ENCODE peak calls at places on chromosomes 3 and 15, in four cellular contexts. S is GM06990, V is astrocyte of the cerebellum, P is astrocyte. F is an unnamed sample.

GRCh38 chr3:38029400-38030125 is at the start of gene PLCD1:
- DNase-seq in P (peak), V (no peak), S (no peak), F (no peak)

GRCh38 chr3:177041021-177041729 is 156.1 kb downstream of the TBL1XR1 start:
- DNase-seq in P (peak), S (no peak), V (peak), F (peak)

GRCh38 chr15:78223396-78224023 is 10.9 kb downstream of the ACSBG1 start:
- DNase-seq in V (no peak), S (no peak), P (no peak), F (no peak)

GRCh38 chr3:105976211-105976610 is 107.4 kb upstream of the CBLB start:
- DNase-seq in P (no peak), S (no peak), V (no peak), F (no peak)

GRCh38 chr3:74603292-74603691 is 11.2 kb downstream of the CNTN3 start:
- DNase-seq in S (no peak), V (no peak), P (no peak), F (no peak)

GRCh38 chr3:45644063-45644462 is 45.1 kb upstream of the SACM1L start:
- DNase-seq in V (no peak), P (peak), S (no peak), F (no peak)

GRCh38 chr15:82530606-82531379 is 9.5 kb downstream of the RPS17 start:
- DNase-seq in P (peak), S (peak), V (no peak), F (peak)

GRCh38 chr3:142394921-142395622 is 52.8 kb downstream of the XRN1 start:
- DNase-seq in S (no peak), V (no peak), P (peak), F (no peak)

GRCh38 chr3:128634075-128634611 is 16.5 kb downstream of the RPN1 start:
- DNase-seq in S (no peak), P (no peak), V (no peak), F (no peak)

GRCh38 chr3:42772670-42773408 is at the start of gene CCDC13:
- DNase-seq in S (peak), V (peak), P (peak), F (no peak)

GRCh38 chr3:105359098-105359762 is 7.5 kb upstream of the ALCAM start:
- DNase-seq in S (peak), P (peak), V (no peak), F (no peak)

GRCh38 chr15:70867911-70868467 is 14.0 kb upstream of the LARP6 start:
- DNase-seq in P (peak), S (no peak), V (peak), F (no peak)

GRCh38 chr3:195756935-195757302 is 36.1 kb downstream of the MUC20 start:
- DNase-seq in S (no peak), P (no peak), V (no peak), F (no peak)

GRCh38 chr15:47727137-47727536 is 9.8 kb downstream of the SEMA6D start:
- DNase-seq in S (no peak), P (no peak), V (no peak), F (no peak)

GRCh38 chr15:47728886-47729285 is 11.6 kb downstream of the SEMA6D start:
- DNase-seq in V (no peak), S (no peak), P (no peak), F (no peak)

GRCh38 chr15:47727676-47728075 is 10.4 kb downstream of the SEMA6D start:
- DNase-seq in P (no peak), V (no peak), S (no peak), F (no peak)

GRCh38 chr15:47725924-47726323 is 8.6 kb downstream of the SEMA6D start:
- DNase-seq in V (no peak), S (no peak), P (no peak), F (no peak)

GRCh38 chr15:47726399-47726823 is 9.1 kb downstream of the SEMA6D start:
- DNase-seq in S (no peak), V (no peak), P (no peak), F (no peak)
- H3K4me3 ChIP-seq in S (no peak), V (no peak), P (no peak), F (no peak)

GRCh38 chr3:188283347-188283746 is 129.4 kb downstream of the LPP start:
- DNase-seq in S (no peak), P (no peak), V (no peak), F (no peak)
- TF ChIP-seq CTCF in S (no peak), P (peak), V (peak), F (no peak)

GRCh38 chr3:60756231-60756630 is 495.0 kb downstream of the FHIT start:
- DNase-seq in P (peak), S (no peak), V (peak), F (no peak)
- H3K4me3 ChIP-seq in P (no peak), S (no peak), V (no peak), F (no peak)

DNA sequence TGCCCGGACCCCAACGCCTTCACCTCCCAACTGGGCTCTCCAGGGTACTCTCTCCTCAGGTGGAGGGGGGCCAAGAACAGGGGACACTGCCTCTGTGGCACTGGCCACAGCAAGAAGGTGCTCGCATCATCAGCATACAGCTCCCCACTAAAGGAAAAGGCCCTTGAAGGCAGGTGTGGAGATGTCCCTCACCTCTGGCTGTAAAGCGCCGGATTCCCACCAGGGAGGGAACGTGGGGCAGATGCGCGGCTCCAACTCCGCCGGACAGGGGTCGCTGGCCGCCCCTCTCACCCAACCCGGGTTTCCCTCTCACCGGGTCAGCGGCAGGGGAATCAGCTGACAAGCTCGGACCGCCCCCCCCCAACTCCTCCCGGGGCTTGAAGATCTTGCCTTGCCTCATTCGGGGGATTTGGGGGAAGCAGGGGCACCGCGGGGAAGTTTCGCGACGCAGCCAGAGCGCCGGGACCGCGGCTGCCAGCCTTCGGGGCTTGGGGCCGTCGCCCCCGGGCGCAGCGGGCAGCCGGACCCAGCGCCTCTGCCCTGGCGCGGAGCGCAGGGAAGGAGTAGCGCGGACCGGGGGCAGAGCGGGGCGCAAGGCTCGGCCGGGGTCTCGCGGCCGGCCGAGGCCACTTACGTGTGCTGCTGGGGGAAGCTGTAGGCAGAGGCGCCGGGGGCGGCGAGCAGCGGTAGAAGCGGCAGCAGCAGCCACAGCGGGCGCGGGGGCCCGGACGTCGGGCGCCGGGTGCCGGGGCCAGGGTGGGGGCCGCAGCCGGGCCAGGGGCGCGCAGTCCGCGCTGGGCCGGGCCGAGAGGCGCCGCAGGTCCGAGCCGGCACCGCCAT is 630 bp downstream of the CACNA2D2 start:
- DNase-seq in S (no peak), V (no peak), P (no peak), F (no peak)
- TF ChIP-seq CTCF in S (no peak), V (no peak), P (no peak), F (no peak)

DNA sequence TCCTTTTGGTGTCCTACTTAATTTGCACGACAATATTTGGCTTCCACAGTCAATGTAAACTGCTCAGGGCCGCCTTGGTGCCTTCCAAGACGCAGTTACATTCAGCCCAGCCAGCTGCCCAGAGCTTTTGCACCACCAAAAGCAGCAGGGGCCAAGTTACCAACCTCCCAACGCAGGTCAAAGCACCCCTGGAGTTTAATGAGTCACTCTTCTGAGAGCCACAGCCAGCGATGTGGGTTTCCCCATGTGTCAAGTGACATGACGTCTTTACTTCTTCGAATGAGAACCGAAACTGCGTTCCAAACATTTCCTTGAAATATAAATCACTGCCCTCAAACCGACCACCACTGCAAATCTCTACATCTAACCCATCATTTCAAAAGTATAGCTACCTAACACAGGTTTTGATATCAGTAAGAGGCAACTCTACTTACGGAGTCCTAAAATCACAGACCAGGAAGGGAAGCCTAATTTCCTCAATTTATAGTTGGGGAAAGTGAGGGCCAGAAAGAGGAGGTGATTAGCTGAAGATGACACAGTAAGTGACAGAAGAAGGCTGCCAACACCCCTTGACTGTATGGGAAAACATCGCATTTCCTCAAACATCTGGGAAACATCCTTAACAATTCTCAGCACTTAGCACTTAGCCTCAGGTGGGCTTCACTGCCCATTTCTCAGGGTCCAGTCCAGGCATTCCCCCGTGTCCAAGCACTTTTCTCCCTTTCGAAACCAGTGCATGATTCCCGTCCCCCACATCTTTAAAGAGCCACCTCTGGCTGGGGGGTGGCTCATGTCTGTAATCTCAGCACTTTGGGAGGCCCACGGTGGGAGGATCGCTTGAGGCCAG is 24.5 kb downstream of the MB21D2 start:
- DNase-seq in P (peak), S (peak), V (peak), F (no peak)
- H3K4me3 ChIP-seq in P (peak), S (peak), V (peak), F (no peak)

DNA sequence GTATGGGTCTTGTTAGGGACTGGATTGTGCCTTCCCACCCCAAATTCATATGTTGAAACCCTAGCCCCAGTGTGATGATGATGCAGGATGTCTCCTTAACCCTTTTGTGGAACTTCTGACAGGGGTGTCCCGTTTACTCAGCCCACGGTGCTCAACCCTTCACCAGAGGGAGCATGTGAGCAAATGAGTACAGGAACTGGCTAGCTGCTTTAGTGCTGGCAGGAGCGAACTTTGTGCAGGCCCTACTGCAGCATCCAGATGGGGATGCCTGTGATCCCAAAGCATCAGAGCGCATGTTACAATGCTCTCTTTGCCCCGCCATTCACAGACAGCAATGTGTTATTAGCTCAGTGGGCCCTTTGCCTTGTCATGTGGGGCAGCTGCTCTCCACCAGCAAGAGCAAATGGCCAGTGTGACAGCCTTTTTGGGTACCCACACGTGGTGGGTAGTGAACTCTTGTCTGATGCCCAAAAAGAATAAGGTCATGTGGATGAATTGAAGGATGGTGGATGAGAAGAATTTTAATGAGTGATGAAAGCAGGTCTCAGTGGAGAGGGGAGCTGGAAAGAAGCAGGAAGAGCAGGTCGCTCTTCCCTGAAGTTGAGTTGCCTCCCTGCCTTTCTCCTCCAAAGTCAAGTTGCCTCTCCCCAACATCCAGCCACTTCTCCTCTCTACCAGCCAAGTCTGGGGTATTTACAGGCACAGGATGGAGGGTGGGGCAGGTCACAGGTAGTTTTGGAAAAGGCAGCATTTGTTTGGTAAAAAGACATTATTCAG is 63.3 kb upstream of the STRIT1 start:
- DNase-seq in P (no peak), S (no peak), V (no peak), F (no peak)
- TF ChIP-seq CTCF in P (no peak), S (peak), V (peak), F (no peak)

F was measured in LNCaP clone FGC.